ENCODE peak calls at places on chromosomes 13 and 19, in eight cellular contexts. One of them, this sample, is unnamed.

GRCh38 chr19:15268928-15269253 is 36.6 kb upstream of the EPHX3 start:
- ATAC-seq in pancreas: no peak
- ATAC-seq in CD8-positive, alpha-beta T cell: no peak
- ATAC-seq in aorta: no peak
- ATAC-seq in lower lobe of right lung: no peak
- ATAC-seq in A549: no peak
- ATAC-seq in upper lobe of left lung: no peak
- ATAC-seq in left lung: no peak
- ATAC-seq in this sample: no peak

GRCh38 chr19:48348039-48348438 is 15.7 kb downstream of the TMEM143 start:
- ATAC-seq in left lung: no peak
- ATAC-seq in A549: no peak
- ATAC-seq in aorta: no peak
- ATAC-seq in CD8-positive, alpha-beta T cell: no peak
- ATAC-seq in lower lobe of right lung: no peak
- ATAC-seq in upper lobe of left lung: no peak
- ATAC-seq in pancreas: peak; percentile 77
- ATAC-seq in this sample: no peak

GRCh38 chr19:45498411-45499195 is at the start of gene PPM1N:
- ATAC-seq in left lung: peak; percentile 2
- ATAC-seq in upper lobe of left lung: no peak
- ATAC-seq in A549: no peak
- ATAC-seq in aorta: no peak
- ATAC-seq in CD8-positive, alpha-beta T cell: peak; percentile 64
- ATAC-seq in lower lobe of right lung: peak; percentile 36
- ATAC-seq in pancreas: peak; percentile 7
- ATAC-seq in this sample: no peak

GRCh38 chr19:14094854-14095253 is 4.3 kb upstream of the SAMD1 start:
- ATAC-seq in aorta: no peak
- ATAC-seq in pancreas: no peak
- ATAC-seq in lower lobe of right lung: no peak
- ATAC-seq in left lung: no peak
- ATAC-seq in CD8-positive, alpha-beta T cell: no peak
- ATAC-seq in upper lobe of left lung: no peak
- ATAC-seq in A549: no peak
- ATAC-seq in this sample: no peak

GRCh38 chr13:101521371-101521770 is 68.9 kb downstream of the ITGBL1 start:
- ATAC-seq in CD8-positive, alpha-beta T cell: no peak
- ATAC-seq in pancreas: no peak
- ATAC-seq in A549: no peak
- ATAC-seq in left lung: no peak
- ATAC-seq in aorta: no peak
- ATAC-seq in lower lobe of right lung: no peak
- ATAC-seq in upper lobe of left lung: no peak
- ATAC-seq in this sample: no peak

GRCh38 chr19:40802300-40803169 is 3.5 kb downstream of the EGLN2 start:
- ATAC-seq in aorta: no peak
- ATAC-seq in A549: no peak
- ATAC-seq in pancreas: no peak
- ATAC-seq in CD8-positive, alpha-beta T cell: no peak
- ATAC-seq in left lung: peak; percentile 8
- ATAC-seq in lower lobe of right lung: no peak
- ATAC-seq in upper lobe of left lung: no peak
- ATAC-seq in this sample: peak; percentile 13

GRCh38 chr13:31008400-31009115 is 76.1 kb downstream of the TEX26 start:
- ATAC-seq in A549: no peak
- ATAC-seq in upper lobe of left lung: no peak
- ATAC-seq in CD8-positive, alpha-beta T cell: no peak
- ATAC-seq in left lung: no peak
- ATAC-seq in pancreas: no peak
- ATAC-seq in lower lobe of right lung: no peak
- ATAC-seq in aorta: no peak
- ATAC-seq in this sample: no peak

GRCh38 chr19:2394054-2394668 is 33.2 kb downstream of the TIMM13 start:
- ATAC-seq in lower lobe of right lung: peak; percentile 54
- ATAC-seq in aorta: no peak
- ATAC-seq in pancreas: no peak
- ATAC-seq in upper lobe of left lung: no peak
- ATAC-seq in CD8-positive, alpha-beta T cell: peak; percentile 84
- ATAC-seq in left lung: peak; percentile 50
- ATAC-seq in A549: no peak
- ATAC-seq in this sample: no peak

GRCh38 chr13:109154546-109154945 is 525.1 kb downstream of the MYO16 start:
- ATAC-seq in pancreas: no peak
- ATAC-seq in lower lobe of right lung: no peak
- ATAC-seq in A549: no peak
- ATAC-seq in upper lobe of left lung: no peak
- ATAC-seq in aorta: no peak
- ATAC-seq in left lung: no peak
- ATAC-seq in CD8-positive, alpha-beta T cell: no peak
- ATAC-seq in this sample: no peak

GRCh38 chr19:16628183-16628983 is at the start of gene MED26:
- ATAC-seq in CD8-positive, alpha-beta T cell: peak; percentile 89
- ATAC-seq in pancreas: peak; percentile 92
- ATAC-seq in A549: peak; percentile 90
- ATAC-seq in left lung: peak; percentile 90
- ATAC-seq in upper lobe of left lung: peak; percentile 94
- ATAC-seq in lower lobe of right lung: peak; percentile 96
- ATAC-seq in aorta: peak; percentile 99
- ATAC-seq in this sample: peak; percentile 97

GRCh38 chr19:17183271-17183757 is 31.8 kb upstream of the USE1 start:
- ATAC-seq in A549: peak; percentile 51
- ATAC-seq in lower lobe of right lung: peak; percentile 37
- ATAC-seq in upper lobe of left lung: no peak
- ATAC-seq in pancreas: no peak
- ATAC-seq in left lung: peak; percentile 20
- ATAC-seq in aorta: no peak
- ATAC-seq in CD8-positive, alpha-beta T cell: peak; percentile 21
- ATAC-seq in this sample: no peak

GRCh38 chr19:902446-903226 is 9.4 kb downstream of the RNU6-9 start:
- ATAC-seq in aorta: no peak
- ATAC-seq in left lung: no peak
- ATAC-seq in upper lobe of left lung: no peak
- ATAC-seq in CD8-positive, alpha-beta T cell: no peak
- ATAC-seq in lower lobe of right lung: no peak
- ATAC-seq in A549: no peak
- ATAC-seq in pancreas: no peak
- ATAC-seq in this sample: no peak

GRCh38 chr13:40483601-40484000 is 182.8 kb downstream of the FOXO1 start:
- ATAC-seq in left lung: no peak
- ATAC-seq in aorta: no peak
- ATAC-seq in CD8-positive, alpha-beta T cell: no peak
- ATAC-seq in A549: no peak
- ATAC-seq in lower lobe of right lung: no peak
- ATAC-seq in upper lobe of left lung: no peak
- ATAC-seq in pancreas: peak; percentile 31
- ATAC-seq in this sample: no peak

GRCh38 chr19:10533656-10534386 is 9.9 kb upstream of the ATG4D start:
- ATAC-seq in upper lobe of left lung: no peak
- ATAC-seq in left lung: no peak
- ATAC-seq in pancreas: no peak
- ATAC-seq in aorta: peak; percentile 22
- ATAC-seq in A549: no peak
- ATAC-seq in lower lobe of right lung: no peak
- ATAC-seq in CD8-positive, alpha-beta T cell: no peak
- ATAC-seq in this sample: peak; percentile 36

GRCh38 chr13:26488236-26489028 is 69.1 kb upstream of the WASF3 start:
- ATAC-seq in aorta: no peak
- ATAC-seq in pancreas: no peak
- ATAC-seq in left lung: no peak
- ATAC-seq in lower lobe of right lung: no peak
- ATAC-seq in CD8-positive, alpha-beta T cell: no peak
- ATAC-seq in upper lobe of left lung: no peak
- ATAC-seq in A549: no peak
- ATAC-seq in this sample: no peak

GRCh38 chr19:11405846-11406643 is 13.1 kb downstream of the RGL3 start:
- ATAC-seq in A549: no peak
- ATAC-seq in upper lobe of left lung: no peak
- ATAC-seq in left lung: peak; percentile 36
- ATAC-seq in pancreas: no peak
- ATAC-seq in aorta: no peak
- ATAC-seq in CD8-positive, alpha-beta T cell: peak; percentile 23
- ATAC-seq in lower lobe of right lung: peak; percentile 32
- ATAC-seq in this sample: no peak

GRCh38 chr19:28482221-28482620 is 730.7 kb downstream of the UQCRFS1 start:
- ATAC-seq in lower lobe of right lung: peak; percentile 55
- ATAC-seq in left lung: peak; percentile 46
- ATAC-seq in aorta: no peak
- ATAC-seq in pancreas: no peak
- ATAC-seq in upper lobe of left lung: no peak
- ATAC-seq in CD8-positive, alpha-beta T cell: no peak
- ATAC-seq in A549: no peak
- ATAC-seq in this sample: no peak

GRCh38 chr19:48633148-48634035 is 3.8 kb downstream of the DBP start:
- ATAC-seq in A549: no peak
- ATAC-seq in left lung: no peak
- ATAC-seq in lower lobe of right lung: no peak
- ATAC-seq in CD8-positive, alpha-beta T cell: no peak
- ATAC-seq in upper lobe of left lung: no peak
- ATAC-seq in aorta: no peak
- ATAC-seq in pancreas: no peak
- ATAC-seq in this sample: no peak

GRCh38 chr19:15863272-15863671 is 34.6 kb downstream of the CYP4F2 start:
- ATAC-seq in A549: peak; percentile 30
- ATAC-seq in CD8-positive, alpha-beta T cell: no peak
- ATAC-seq in aorta: no peak
- ATAC-seq in pancreas: no peak
- ATAC-seq in left lung: no peak
- ATAC-seq in lower lobe of right lung: peak; percentile 19
- ATAC-seq in upper lobe of left lung: no peak
- ATAC-seq in this sample: no peak

GRCh38 chr19:8702350-8702749 is 3.8 kb upstream of the ACTL9 start:
- ATAC-seq in A549: no peak
- ATAC-seq in pancreas: no peak
- ATAC-seq in left lung: no peak
- ATAC-seq in CD8-positive, alpha-beta T cell: peak; percentile 62
- ATAC-seq in aorta: no peak
- ATAC-seq in upper lobe of left lung: no peak
- ATAC-seq in lower lobe of right lung: no peak
- ATAC-seq in this sample: no peak

GRCh38 chr19:20107301-20107700 is 29.5 kb downstream of the ZNF90 start:
- ATAC-seq in aorta: no peak
- ATAC-seq in left lung: no peak
- ATAC-seq in lower lobe of right lung: no peak
- ATAC-seq in upper lobe of left lung: no peak
- ATAC-seq in CD8-positive, alpha-beta T cell: no peak
- ATAC-seq in A549: no peak
- ATAC-seq in pancreas: no peak
- ATAC-seq in this sample: no peak
- H3K27ac ChIP-seq in aorta: no peak overlapping the region
- H3K27ac ChIP-seq in left lung: no peak overlapping the region
- H3K27ac ChIP-seq in lower lobe of right lung: no peak overlapping the region
- H3K27ac ChIP-seq in upper lobe of left lung: no peak overlapping the region
- H3K27ac ChIP-seq in CD8-positive, alpha-beta T cell: no peak overlapping the region
- H3K27ac ChIP-seq in A549: no peak overlapping the region
- H3K27ac ChIP-seq in pancreas: no peak overlapping the region
- H3K27ac ChIP-seq in this sample: no peak overlapping the region

DNA sequence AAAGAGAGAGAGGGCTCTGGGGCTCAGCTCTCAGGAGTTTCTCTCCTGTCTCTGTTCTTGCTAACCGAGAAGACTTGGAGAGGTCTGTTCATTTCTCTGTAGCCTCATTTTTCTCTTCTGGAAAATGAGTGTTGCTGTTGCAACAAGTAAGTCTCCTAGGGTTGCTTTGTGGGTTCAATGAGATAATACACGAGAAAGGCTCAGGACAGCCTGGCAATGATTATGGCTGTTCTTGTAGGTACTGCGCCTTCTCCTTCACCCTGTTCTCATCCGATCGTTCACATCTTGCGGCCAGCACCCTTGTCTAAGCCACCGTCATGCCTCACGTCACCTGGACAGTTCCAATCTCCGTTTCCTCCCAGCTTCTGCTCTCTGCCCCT is 4.1 kb downstream of the C5AR1 start:
- ATAC-seq in aorta: no peak
- ATAC-seq in CD8-positive, alpha-beta T cell: no peak
- ATAC-seq in lower lobe of right lung: peak; percentile 5
- ATAC-seq in A549: no peak
- ATAC-seq in pancreas: no peak
- ATAC-seq in left lung: peak; percentile 3
- ATAC-seq in upper lobe of left lung: no peak
- ATAC-seq in this sample: no peak
- H3K4me1 ChIP-seq in aorta: no peaks in the 10 kb centered on the region
- H3K4me1 ChIP-seq in CD8-positive, alpha-beta T cell: no peaks in the 10 kb centered on the region
- H3K4me1 ChIP-seq in lower lobe of right lung: peaks cover 10% of the 10 kb centered on the region
- H3K4me1 ChIP-seq in A549: peaks cover 46% of the 10 kb centered on the region
- H3K4me1 ChIP-seq in pancreas: no peaks in the 10 kb centered on the region
- H3K4me1 ChIP-seq in left lung: peaks cover 60% of the 10 kb centered on the region
- H3K4me1 ChIP-seq in upper lobe of left lung: peaks cover 10% of the 10 kb centered on the region
- H3K4me1 ChIP-seq in this sample: no peaks in the 10 kb centered on the region

GRCh38 chr13:46265292-46265691 is 53.6 kb downstream of the LRRC63 start:
- ATAC-seq in A549: no peak
- ATAC-seq in upper lobe of left lung: no peak
- ATAC-seq in CD8-positive, alpha-beta T cell: no peak
- ATAC-seq in lower lobe of right lung: no peak
- ATAC-seq in aorta: no peak
- ATAC-seq in pancreas: no peak
- ATAC-seq in left lung: no peak
- ATAC-seq in this sample: no peak

GRCh38 chr13:46270416-46270815 is 58.7 kb downstream of the LRRC63 start:
- ATAC-seq in pancreas: no peak
- ATAC-seq in lower lobe of right lung: no peak
- ATAC-seq in upper lobe of left lung: no peak
- ATAC-seq in left lung: no peak
- ATAC-seq in A549: no peak
- ATAC-seq in aorta: no peak
- ATAC-seq in CD8-positive, alpha-beta T cell: no peak
- ATAC-seq in this sample: no peak

GRCh38 chr13:46267166-46267565 is 55.4 kb downstream of the LRRC63 start:
- ATAC-seq in lower lobe of right lung: no peak
- ATAC-seq in CD8-positive, alpha-beta T cell: no peak
- ATAC-seq in left lung: no peak
- ATAC-seq in upper lobe of left lung: no peak
- ATAC-seq in pancreas: no peak
- ATAC-seq in A549: no peak
- ATAC-seq in aorta: no peak
- ATAC-seq in this sample: no peak
- H3K27ac ChIP-seq in lower lobe of right lung: no peak overlapping the region
- H3K27ac ChIP-seq in CD8-positive, alpha-beta T cell: no peak overlapping the region
- H3K27ac ChIP-seq in left lung: no peak overlapping the region
- H3K27ac ChIP-seq in upper lobe of left lung: no peak overlapping the region
- H3K27ac ChIP-seq in pancreas: no peak overlapping the region
- H3K27ac ChIP-seq in A549: no peak overlapping the region
- H3K27ac ChIP-seq in aorta: no peak overlapping the region
- H3K27ac ChIP-seq in this sample: no peak overlapping the region

DNA sequence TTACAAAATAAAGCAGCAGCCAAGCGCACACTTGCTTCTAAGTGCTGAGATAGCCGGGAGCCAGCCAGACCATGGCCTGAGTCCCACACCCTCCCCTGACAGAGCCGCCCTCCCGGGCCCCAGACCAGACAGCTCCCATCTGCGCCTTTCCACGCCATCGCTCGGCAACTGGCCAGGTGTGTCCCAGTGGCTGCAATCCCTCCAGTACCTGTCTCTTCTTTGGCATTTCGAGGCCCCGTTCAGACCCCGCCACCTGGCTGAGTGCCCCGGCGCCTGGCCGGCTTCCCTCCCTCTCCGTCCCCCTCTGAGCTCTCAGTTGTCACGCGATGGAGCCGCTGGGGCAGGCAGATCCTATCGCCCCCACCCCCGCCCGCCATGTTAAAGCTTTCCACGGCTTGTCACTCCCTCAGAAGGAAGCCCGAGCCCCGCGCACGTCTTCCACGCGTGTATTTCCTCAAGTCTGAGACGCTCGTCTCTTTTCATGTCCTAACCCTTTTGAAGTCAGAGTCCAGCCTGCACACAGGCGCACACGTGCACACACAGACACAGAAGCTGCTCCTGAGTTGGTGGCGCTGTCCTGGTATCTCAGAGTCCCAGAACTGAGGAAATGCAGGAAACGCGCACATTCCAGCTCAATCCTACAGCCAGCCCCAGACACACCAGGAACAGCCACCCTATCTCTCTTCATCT is 7.9 kb downstream of the MLLT1 start:
- ATAC-seq in CD8-positive, alpha-beta T cell: no peak
- ATAC-seq in A549: no peak
- ATAC-seq in lower lobe of right lung: peak; percentile 46
- ATAC-seq in aorta: peak; percentile 57
- ATAC-seq in upper lobe of left lung: peak; percentile 59
- ATAC-seq in pancreas: peak; percentile 68
- ATAC-seq in left lung: peak; percentile 60
- ATAC-seq in this sample: peak; percentile 73
- H3K4me1 ChIP-seq in CD8-positive, alpha-beta T cell: peaks cover 17% of the 10 kb centered on the region
- H3K4me1 ChIP-seq in A549: peaks cover 7% of the 10 kb centered on the region
- H3K4me1 ChIP-seq in lower lobe of right lung: peaks cover 98% of the 10 kb centered on the region
- H3K4me1 ChIP-seq in aorta: no peaks in the 10 kb centered on the region
- H3K4me1 ChIP-seq in upper lobe of left lung: peaks cover 95% of the 10 kb centered on the region
- H3K4me1 ChIP-seq in pancreas: peaks cover 46% of the 10 kb centered on the region
- H3K4me1 ChIP-seq in left lung: peaks cover 98% of the 10 kb centered on the region
- H3K4me1 ChIP-seq in this sample: peaks cover 25% of the 10 kb centered on the region